ENCODE peak calls at places on chromosomes 11 and 22, in ten cellular contexts. D is fibroblast of mammary gland; L is central memory CD8-positive, alpha-beta T cell; J is naive B cell; W is stimulated activated CD8-positive, alpha-beta memory T cell treated with anti-CD3 and anti-CD28 coated beads, Interleukin-4, amount 100 ng/mL, for 1 hour; X is NCI-H146; U is A549; H is activated CD4-positive, alpha-beta T cell treated with anti-CD3 and anti-CD28 coated beads for 1 hour; N is GM23248; R is H54. B is an unnamed sample.

GRCh38 chr11:18479063-18479462 is 23.4 kb downstream of the LDHAL6A start:
- DNase-seq in D (no peak), L (no peak), J (no peak), W (no peak), X (no peak), U (no peak), H (no peak), N (no peak), R (no peak), B (no peak)

GRCh38 chr11:9784602-9785315 is 120.9 kb downstream of the SWAP70 start:
- DNase-seq in D (no peak), L (no peak), J (no peak), W (no peak), X (no peak), U (no peak), H (no peak), N (no peak), R (no peak), B (no peak)

GRCh38 chr11:74257934-74258553 is 53.4 kb downstream of the P4HA3 start:
- DNase-seq in D (peak), L (no peak), J (no peak), W (no peak), X (peak), U (peak), H (no peak), N (peak), R (no peak), B (no peak)

GRCh38 chr11:56693428-56693827 is 5.5 kb upstream of the OR9G1 start:
- DNase-seq in D (no peak), L (no peak), J (no peak), W (no peak), X (no peak), U (no peak), H (no peak), N (no peak), R (no peak), B (no peak)

GRCh38 chr22:50625568-50626313 is 2.2 kb downstream of the ARSA start:
- DNase-seq in D (no peak), L (peak), J (no peak), W (no peak), X (no peak), U (peak), H (no peak), N (no peak), R (no peak), B (no peak)

GRCh38 chr22:25930083-25930482 is 188.1 kb downstream of the MYO18B start:
- DNase-seq in D (no peak), L (no peak), J (no peak), W (no peak), X (peak), U (no peak), H (no peak), N (no peak), R (no peak), B (no peak)

GRCh38 chr11:18731949-18732821 is 6.2 kb upstream of the IGSF22 start:
- DNase-seq in D (peak), L (peak), J (peak), W (peak), X (no peak), U (peak), H (peak), N (peak), R (peak), B (peak)

GRCh38 chr11:124193221-124193945 is 10.2 kb downstream of the OR10D3 start:
- DNase-seq in D (no peak), L (no peak), J (no peak), W (no peak), X (no peak), U (no peak), H (no peak), N (no peak), R (no peak), B (no peak)

GRCh38 chr11:57277845-57278720 is 41.0 kb upstream of the APLNR start:
- DNase-seq in D (peak), L (no peak), J (no peak), W (no peak), X (peak), U (peak), H (no peak), N (peak), R (peak), B (peak)

GRCh38 chr11:10565493-10565892 is 3.0 kb downstream of the LYVE1 start:
- DNase-seq in D (no peak), L (no peak), J (no peak), W (no peak), X (no peak), U (no peak), H (no peak), N (no peak), R (no peak), B (no peak)

GRCh38 chr22:22207845-22208564 is 36.6 kb upstream of the VPREB1 start:
- DNase-seq in D (peak), L (peak), J (peak), W (peak), X (peak), U (peak), H (peak), N (peak), R (peak), B (peak)

GRCh38 chr11:65298131-65298535 is 16.5 kb upstream of the CDC42EP2 start:
- DNase-seq in D (peak), L (no peak), J (no peak), W (no peak), X (no peak), U (no peak), H (no peak), N (peak), R (no peak), B (no peak)

GRCh38 chr11:97732011-97732632 is 1288.6 kb upstream of the CNTN5 start:
- DNase-seq in D (no peak), L (no peak), J (no peak), W (no peak), X (no peak), U (no peak), H (no peak), N (no peak), R (no peak), B (no peak)

GRCh38 chr11:28110839-28111235 is 2.6 kb downstream of the METTL15 start:
- DNase-seq in D (no peak), L (no peak), J (peak), W (no peak), X (no peak), U (no peak), H (no peak), N (peak), R (no peak), B (no peak)

GRCh38 chr11:108324587-108324986 is 101.7 kb downstream of the ATM start:
- DNase-seq in D (peak), L (no peak), J (no peak), W (no peak), X (peak), U (no peak), H (no peak), N (peak), R (no peak), B (no peak)

GRCh38 chr11:126112547-126112946 is 49.9 kb upstream of the CDON start:
- DNase-seq in D (peak), L (no peak), J (no peak), W (no peak), X (no peak), U (no peak), H (no peak), N (peak), R (no peak), B (no peak)

GRCh38 chr22:36083056-36083455 is 54.4 kb upstream of the RBFOX2 start:
- DNase-seq in D (no peak), L (no peak), J (no peak), W (no peak), X (no peak), U (no peak), H (no peak), N (no peak), R (no peak), B (no peak)

GRCh38 chr11:9459573-9460321 is 1.1 kb upstream of the ZNF143 start:
- DNase-seq in D (peak), L (peak), J (peak), W (peak), X (peak), U (peak), H (no peak), N (peak), R (no peak), B (peak)

GRCh38 chr11:64971421-64972233 is at the start of gene MAJIN:
- DNase-seq in D (peak), L (peak), J (peak), W (peak), X (no peak), U (peak), H (peak), N (peak), R (no peak), B (no peak)

GRCh38 chr22:43226368-43226979 is 39.5 kb upstream of the TTLL12 start:
- DNase-seq in D (no peak), L (no peak), J (no peak), W (no peak), X (no peak), U (no peak), H (no peak), N (peak), R (no peak), B (no peak)

GRCh38 chr11:35005156-35005780 is 88.8 kb downstream of the PDHX start:
- DNase-seq in D (no peak), L (no peak), J (no peak), W (no peak), X (no peak), U (peak), H (no peak), N (no peak), R (no peak), B (no peak)

GRCh38 chr11:79201637-79202347 is 239.0 kb downstream of the TENM4 start:
- DNase-seq in D (peak), L (no peak), J (no peak), W (no peak), X (no peak), U (no peak), H (no peak), N (no peak), R (peak), B (no peak)

GRCh38 chr11:125777309-125777708 is 1.3 kb downstream of the PATE2 start:
- DNase-seq in D (peak), L (no peak), J (no peak), W (no peak), X (peak), U (no peak), H (no peak), N (peak), R (no peak), B (no peak)

GRCh38 chr22:30421695-30422480 is 3.7 kb upstream of the MTFP1 start:
- DNase-seq in D (no peak), L (no peak), J (no peak), W (no peak), X (no peak), U (no peak), H (no peak), N (peak), R (no peak), B (no peak)

GRCh38 chr22:38497869-38498268 is 8.2 kb downstream of the DDX17 start:
- DNase-seq in D (no peak), L (no peak), J (no peak), W (no peak), X (no peak), U (no peak), H (no peak), N (no peak), R (no peak), B (no peak)

GRCh38 chr22:40196628-40197027 is 18.9 kb downstream of the TNRC6B start:
- DNase-seq in D (peak), L (no peak), J (no peak), W (no peak), X (no peak), U (no peak), H (no peak), N (peak), R (peak), B (no peak)

GRCh38 chr11:46281374-46281831 is 3.9 kb downstream of the CREB3L1 start:
- DNase-seq in D (no peak), L (no peak), J (no peak), W (no peak), X (peak), U (no peak), H (no peak), N (peak), R (no peak), B (no peak)

GRCh38 chr11:87421422-87421821 is 383.7 kb downstream of the TMEM135 start:
- DNase-seq in D (peak), L (no peak), J (peak), W (no peak), X (peak), U (peak), H (no peak), N (peak), R (no peak), B (peak)

GRCh38 chr22:31488988-31489617 is 539 bp downstream of the EIF4ENIF1 start:
- DNase-seq in D (no peak), L (no peak), J (peak), W (no peak), X (peak), U (peak), H (no peak), N (peak), R (peak), B (no peak)

GRCh38 chr11:57380975-57381374 is at the start of gene PRG3:
- DNase-seq in D (no peak), L (no peak), J (no peak), W (no peak), X (no peak), U (no peak), H (no peak), N (no peak), R (no peak), B (no peak)

GRCh38 chr11:80727315-80727714 is 1286.5 kb upstream of the TENM4 start:
- DNase-seq in D (peak), L (no peak), J (no peak), W (no peak), X (no peak), U (no peak), H (no peak), N (peak), R (no peak), B (no peak)

GRCh38 chr11:13216019-13217006 is 61.3 kb upstream of the BMAL1 start:
- DNase-seq in D (peak), L (no peak), J (no peak), W (no peak), X (no peak), U (peak), H (no peak), N (peak), R (peak), B (peak)

GRCh38 chr11:82823635-82824614 is 76.3 kb downstream of the PRCP start:
- DNase-seq in D (no peak), L (no peak), J (no peak), W (no peak), X (peak), U (no peak), H (no peak), N (no peak), R (no peak), B (no peak)

GRCh38 chr11:68469122-68469521 is 8.6 kb downstream of the PPP6R3 start:
- DNase-seq in D (no peak), L (no peak), J (no peak), W (no peak), X (no peak), U (no peak), H (no peak), N (no peak), R (no peak), B (no peak)

GRCh38 chr11:937853-938261 is 12.2 kb downstream of the AP2A2 start:
- DNase-seq in D (no peak), L (no peak), J (no peak), W (no peak), X (no peak), U (no peak), H (no peak), N (no peak), R (no peak), B (no peak)

GRCh38 chr22:35561796-35562526 is 21.3 kb downstream of the RASD2 start:
- DNase-seq in D (peak), L (no peak), J (no peak), W (no peak), X (no peak), U (peak), H (no peak), N (peak), R (peak), B (peak)

GRCh38 chr11:64644348-64645242 is 53.6 kb downstream of the SLC22A12 start:
- DNase-seq in D (no peak), L (no peak), J (no peak), W (no peak), X (no peak), U (no peak), H (no peak), N (peak), R (no peak), B (no peak)